ENCODE peak calls at places on chromosomes 13 and 19, in ten cellular contexts. W, B, H, A, U, L, I, T, Z and G are unnamed samples.

GRCh38 chr19:49808762-49809154 is 4.3 kb downstream of the FUZ start:
- DNase-seq in Z (peak), W (peak), L (peak), T (peak), I (peak), B (peak), H (peak), U (peak), A (peak), G (peak)

GRCh38 chr19:14871619-14872230 is 14.2 kb downstream of the OR7A17 start:
- DNase-seq in I (no peak), T (no peak), B (no peak), Z (no peak), L (peak), U (peak), W (no peak), A (no peak), H (no peak), G (no peak)

GRCh38 chr13:25203256-25203794 is 31.2 kb upstream of the AMER2 start:
- DNase-seq in I (no peak), T (no peak), A (no peak), L (peak), B (no peak), W (no peak), Z (no peak), U (no peak), H (no peak), G (no peak)

GRCh38 chr13:111518161-111518791 is 197.8 kb downstream of the TEX29 start:
- DNase-seq in L (peak), I (no peak), T (no peak), A (no peak), U (no peak), W (peak), B (no peak), H (no peak), Z (peak), G (no peak)

GRCh38 chr13:42113478-42113877 is 65.0 kb downstream of the DGKH start:
- DNase-seq in H (no peak), W (no peak), L (no peak), T (no peak), U (no peak), B (no peak), I (no peak), Z (no peak), A (no peak), G (no peak)

GRCh38 chr19:4976412-4977298 is 7.7 kb downstream of the KDM4B start:
- DNase-seq in A (peak), U (peak), I (peak), B (peak), L (peak), Z (peak), T (no peak), W (peak), H (peak), G (peak)

GRCh38 chr19:460877-461609 is at the start of gene SHC2:
- DNase-seq in Z (no peak), U (no peak), A (peak), L (peak), T (no peak), W (no peak), B (peak), I (peak), H (peak), G (no peak)

GRCh38 chr13:27171244-27171829 is at the start of gene USP12:
- DNase-seq in H (peak), T (no peak), I (no peak), Z (no peak), U (peak), W (peak), L (peak), A (no peak), B (peak), G (no peak)

GRCh38 chr19:6773323-6773931 is 919 bp downstream of the VAV1 start:
- DNase-seq in L (peak), U (no peak), B (no peak), I (peak), H (peak), T (no peak), W (no peak), Z (peak), A (peak), G (no peak)

GRCh38 chr19:12676384-12676792 is 5.3 kb downstream of the DHPS start:
- DNase-seq in I (peak), U (peak), A (no peak), T (no peak), Z (peak), H (peak), B (peak), W (peak), L (peak), G (peak)

GRCh38 chr19:29260477-29261317 is 47.7 kb upstream of the UQCRFS1 start:
- DNase-seq in Z (no peak), L (peak), B (no peak), U (no peak), A (no peak), H (no peak), T (no peak), I (no peak), W (no peak), G (peak)

GRCh38 chr13:27008733-27009132 is 162.9 kb downstream of the USP12 start:
- DNase-seq in U (no peak), L (no peak), I (no peak), A (no peak), H (no peak), T (no peak), B (no peak), W (no peak), Z (no peak), G (no peak)

GRCh38 chr19:41871573-41872383 is 5.3 kb upstream of the CD79A start:
- DNase-seq in B (no peak), T (no peak), A (no peak), Z (peak), W (no peak), H (peak), L (peak), U (no peak), I (no peak), G (no peak)

GRCh38 chr19:30076751-30077670 is 135.0 kb downstream of the URI1 start:
- DNase-seq in U (no peak), L (no peak), T (no peak), W (peak), H (peak), A (no peak), I (no peak), Z (peak), B (no peak), G (no peak)

GRCh38 chr19:4742717-4743646 is 19.3 kb upstream of the DPP9 start:
- DNase-seq in W (no peak), A (no peak), B (no peak), U (no peak), Z (no peak), L (peak), T (no peak), H (no peak), I (no peak), G (no peak)

GRCh38 chr19:58518261-58519086 is 1.1 kb downstream of the ZBTB45 start:
- DNase-seq in I (no peak), H (peak), L (no peak), A (no peak), T (no peak), B (no peak), U (no peak), W (no peak), Z (no peak), G (no peak)

GRCh38 chr19:30003862-30004261 is 61.8 kb downstream of the URI1 start:
- DNase-seq in A (no peak), Z (no peak), I (no peak), T (no peak), H (no peak), W (no peak), U (no peak), B (no peak), L (no peak), G (no peak)

GRCh38 chr13:93450761-93451160 is 224.2 kb downstream of the GPC6 start:
- DNase-seq in I (no peak), T (no peak), U (no peak), B (no peak), Z (no peak), L (no peak), W (no peak), A (no peak), H (no peak), G (no peak)

GRCh38 chr13:95626768-95627167 is 17.7 kb downstream of the DZIP1 start:
- DNase-seq in A (no peak), W (no peak), U (no peak), H (no peak), Z (no peak), B (no peak), T (no peak), L (no peak), I (no peak), G (no peak)

GRCh38 chr19:54530866-54531265 is 28.2 kb downstream of the LAIR2 start:
- DNase-seq in U (no peak), L (no peak), W (no peak), Z (no peak), B (no peak), H (no peak), I (no peak), T (no peak), A (no peak), G (no peak)

GRCh38 chr19:39539519-39540332 is at the start of gene EID2:
- DNase-seq in Z (peak), H (peak), W (peak), L (peak), U (peak), I (peak), A (peak), B (peak), T (no peak), G (peak)

GRCh38 chr13:30576528-30576927 is 41.2 kb upstream of the USPL1 start:
- DNase-seq in H (peak), T (no peak), W (no peak), Z (no peak), A (no peak), I (no peak), B (peak), L (no peak), U (no peak), G (no peak)

GRCh38 chr19:42051166-42052115 is 18.6 kb downstream of the GRIK5 start:
- DNase-seq in L (peak), B (no peak), U (no peak), T (no peak), A (peak), H (no peak), Z (no peak), I (peak), W (no peak), G (no peak)

GRCh38 chr13:101739382-101740178 is 287.1 kb downstream of the ITGBL1 start:
- DNase-seq in B (no peak), L (no peak), A (no peak), Z (no peak), W (no peak), U (no peak), H (no peak), T (no peak), I (no peak), G (no peak)

GRCh38 chr19:38336638-38337359 is 1.2 kb downstream of the CATSPERG start:
- DNase-seq in U (peak), Z (peak), L (peak), B (peak), H (peak), A (peak), I (peak), W (peak), T (peak), G (peak)
- TF ChIP-seq POLR2AphosphoS5 in U (no peak), Z (no peak), L (peak), B (peak), H (no peak), A (no peak), I (no peak), W (no peak), T (no peak), G (peak)

DNA sequence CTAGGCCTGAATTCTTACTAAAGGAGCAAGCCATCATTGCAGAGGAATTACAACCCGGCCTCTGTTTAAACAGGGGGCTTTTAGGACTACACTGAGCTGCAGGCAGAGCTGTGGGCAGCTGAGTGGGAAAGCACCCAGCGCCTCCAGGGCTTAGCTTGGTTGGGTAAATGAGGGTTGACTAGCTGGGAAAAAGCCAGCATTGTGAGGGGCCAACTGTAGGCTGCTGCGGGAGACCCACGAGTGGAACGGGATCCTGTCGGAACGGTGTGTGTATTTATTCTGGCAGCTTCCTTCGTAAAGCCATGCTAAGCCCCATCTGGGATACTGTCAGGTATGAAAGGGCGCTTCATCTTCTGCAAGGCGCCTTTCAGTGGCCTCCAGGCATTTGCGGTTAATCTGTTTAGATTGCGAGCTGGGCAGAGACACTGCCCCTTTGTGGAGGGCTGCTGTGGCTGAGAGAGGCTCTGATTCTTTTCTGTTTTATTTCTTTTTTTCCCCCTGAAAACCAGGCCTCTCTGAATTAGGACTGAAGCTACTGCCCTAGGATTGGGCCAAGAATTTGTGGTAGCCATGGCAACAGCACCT is 39.5 kb upstream of the CNMD start:
- DNase-seq in B (no peak), A (no peak), T (no peak), W (no peak), L (peak), H (no peak), Z (no peak), U (no peak), I (no peak), G (no peak)
- TF ChIP-seq POLR2AphosphoS5 in B (no peak), A (no peak), T (no peak), W (no peak), L (no peak), H (no peak), Z (no peak), U (no peak), I (no peak), G (no peak)

DNA sequence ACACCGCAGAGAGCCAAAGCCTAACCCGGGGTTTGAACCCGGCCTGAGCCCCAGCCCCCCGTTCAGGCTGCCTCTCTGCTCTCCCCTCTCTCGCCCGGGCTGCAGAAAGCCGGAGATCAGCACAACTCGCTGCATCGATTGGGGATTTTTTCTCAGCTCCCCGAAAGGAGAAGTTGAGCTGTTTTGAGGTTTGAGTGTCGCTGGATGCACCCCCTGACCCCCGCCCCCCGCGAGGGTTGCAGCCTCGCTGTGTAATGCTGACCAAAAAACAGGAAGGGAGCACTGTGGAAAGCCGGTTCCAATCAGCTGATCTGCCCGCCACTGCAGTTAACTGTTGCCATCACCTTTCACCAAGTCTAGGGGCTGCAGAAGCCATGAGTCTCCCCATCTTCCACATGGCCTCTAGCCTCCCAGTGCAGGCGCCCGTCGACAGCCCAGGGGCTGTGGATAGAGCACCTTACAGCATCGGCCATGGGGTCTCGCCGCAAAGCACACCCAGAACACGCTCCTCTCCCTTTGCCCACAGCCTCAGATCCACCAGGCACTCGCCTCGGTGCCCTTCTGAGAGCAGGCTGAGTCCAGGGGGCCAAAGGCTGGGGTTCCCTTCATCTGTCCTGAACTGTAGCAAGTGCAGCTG is 34.5 kb downstream of the MYO9B start:
- DNase-seq in T (no peak), Z (peak), L (no peak), I (peak), W (no peak), A (peak), B (no peak), U (no peak), H (peak), G (no peak)
- TF ChIP-seq POLR2AphosphoS5 in T (no peak), Z (peak), L (no peak), I (no peak), W (no peak), A (peak), B (no peak), U (no peak), H (no peak), G (no peak)

DNA sequence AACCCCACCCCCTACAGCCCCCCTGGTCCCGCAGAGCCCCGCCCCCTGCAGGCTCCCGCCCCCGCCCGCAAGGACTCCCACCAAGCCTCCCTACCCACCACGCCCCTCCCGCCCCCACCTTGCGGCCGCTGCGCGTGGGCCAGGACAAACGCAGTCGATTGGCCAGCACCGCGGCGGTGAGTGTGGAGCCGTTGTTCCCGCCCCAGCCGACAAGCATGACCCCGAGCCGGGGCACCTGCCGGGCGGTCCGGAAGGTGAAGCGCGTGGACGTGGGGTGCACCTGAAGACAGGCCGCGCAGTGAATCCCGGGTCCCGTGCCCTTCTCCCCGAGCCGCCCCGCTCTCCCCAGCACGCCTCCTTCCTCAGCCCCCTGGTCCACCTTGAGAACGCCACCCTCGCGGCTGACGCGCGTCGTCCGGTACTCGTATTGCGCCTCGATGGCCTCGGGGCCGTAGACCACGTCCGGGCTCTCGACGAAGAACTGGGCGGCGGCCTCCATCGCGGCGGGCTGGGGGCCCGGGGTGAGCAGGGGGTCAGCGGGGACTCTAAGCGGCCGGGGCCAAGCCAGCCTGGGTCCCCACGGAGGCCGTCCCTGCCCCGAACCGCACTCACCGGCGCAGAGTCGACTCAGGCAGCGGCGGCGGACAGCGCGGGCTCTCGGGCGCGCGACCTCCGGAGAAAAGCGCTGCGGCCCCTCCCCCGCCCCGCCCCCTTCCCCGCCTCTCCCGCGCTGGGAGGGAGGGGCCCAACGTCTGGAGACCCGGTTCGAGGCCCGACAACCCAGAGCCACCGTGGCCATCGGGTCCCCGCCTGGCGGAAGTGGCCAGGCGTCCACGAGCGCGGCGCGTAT is at the start of gene ISYNA1:
- DNase-seq in Z (peak), B (peak), A (peak), U (peak), W (no peak), L (peak), I (peak), H (peak), T (no peak), G (no peak)
- TF ChIP-seq POLR2AphosphoS5 in Z (peak), B (no peak), A (no peak), U (no peak), W (no peak), L (peak), I (no peak), H (no peak), T (no peak), G (peak)

GRCh38 chr13:46753137-46753536 is 43.8 kb downstream of the ESD start:
- DNase-seq in U (no peak), B (no peak), H (no peak), I (no peak), T (no peak), Z (no peak), A (no peak), L (no peak), W (no peak), G (no peak)

GRCh38 chr13:46753917-46754316 is 43.0 kb downstream of the ESD start:
- DNase-seq in T (no peak), A (no peak), U (no peak), B (no peak), H (no peak), I (no peak), W (no peak), Z (no peak), L (no peak), G (no peak)

GRCh38 chr13:46749951-46750350 is 47.0 kb downstream of the ESD start:
- DNase-seq in B (no peak), L (no peak), U (no peak), I (no peak), T (no peak), H (no peak), A (no peak), Z (no peak), W (no peak), G (no peak)

GRCh38 chr13:46754812-46755211 is 42.1 kb downstream of the ESD start:
- DNase-seq in U (no peak), A (no peak), T (no peak), Z (no peak), I (no peak), W (no peak), B (no peak), H (no peak), L (no peak), G (no peak)

DNA sequence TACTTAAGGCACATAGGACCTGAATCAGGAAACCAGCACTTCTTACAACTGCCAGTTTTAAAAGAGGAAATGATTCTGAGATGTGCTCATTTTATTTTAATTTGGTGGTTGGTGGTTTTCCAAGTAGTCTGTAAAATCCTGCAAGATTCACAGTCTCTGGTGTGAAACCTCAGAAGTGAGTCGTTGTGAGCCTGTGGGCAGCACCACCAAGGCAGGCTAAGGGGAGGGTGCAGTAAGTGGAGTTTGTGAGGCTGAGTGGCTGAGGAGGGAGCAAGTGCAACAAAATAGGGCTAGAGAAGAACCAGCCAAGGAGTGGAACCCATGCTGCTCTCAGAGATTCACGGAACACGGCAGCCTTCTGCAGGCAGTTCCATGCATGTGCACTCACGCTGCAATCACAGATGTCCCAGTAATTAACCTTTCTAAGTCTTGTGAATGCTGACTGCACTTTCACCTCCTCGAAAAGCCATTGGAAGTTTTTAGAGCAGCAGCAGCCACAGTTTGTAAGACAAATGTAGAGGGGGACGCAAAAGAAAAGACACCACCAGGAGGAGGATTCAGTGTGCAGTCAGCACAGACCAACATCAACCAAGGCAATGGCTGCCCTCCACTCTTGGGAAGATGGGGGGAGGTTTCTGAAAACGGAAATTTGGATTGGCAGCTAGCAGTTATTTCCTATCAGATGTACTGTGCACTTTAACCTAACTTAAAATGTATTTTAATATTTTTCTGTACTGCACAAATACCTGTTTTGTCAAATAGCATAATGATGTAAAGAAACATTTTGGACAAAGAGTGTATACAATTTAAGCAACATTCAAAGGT is 44.9 kb downstream of the ESD start:
- DNase-seq in I (no peak), L (peak), U (no peak), H (no peak), T (no peak), W (no peak), A (no peak), B (no peak), Z (peak), G (no peak)
- TF ChIP-seq POLR2AphosphoS5 in I (no peak), L (no peak), U (no peak), H (no peak), T (no peak), W (no peak), A (no peak), B (no peak), Z (peak), G (no peak)

GRCh38 chr13:107625648-107626047 is 589.7 kb downstream of the LIG4 start:
- DNase-seq in L (no peak), I (no peak), B (no peak), W (no peak), U (no peak), A (no peak), T (no peak), Z (no peak), H (no peak), G (no peak)
- TF ChIP-seq POLR2AphosphoS5 in L (no peak), I (no peak), B (no peak), W (no peak), U (no peak), A (no peak), T (no peak), Z (no peak), H (no peak), G (no peak)